ENCODE peak calls at places on chromosomes 16 and 17, in four cellular contexts. J, C, G and Z are unnamed samples.

GRCh38 chr17:55301521-55302406 is 37.0 kb downstream of the HLF start:
- DNase-seq in J (no peak), C (no peak), G (peak), Z (peak)

GRCh38 chr17:55089955-55090573 is 121.5 kb downstream of the STXBP4 start:
- DNase-seq in J (no peak), C (peak), G (peak), Z (peak)

GRCh38 chr16:17194190-17194780 is 276.5 kb downstream of the XYLT1 start:
- DNase-seq in J (no peak), C (peak), G (no peak), Z (no peak)

GRCh38 chr17:20008242-20009051 is 712 bp upstream of the SPECC1 start:
- DNase-seq in J (no peak), C (peak), G (peak), Z (peak)

GRCh38 chr16:5615868-5616642 is 518.5 kb upstream of the EEF2KMT start:
- DNase-seq in J (peak), C (peak), G (peak), Z (peak)

GRCh38 chr17:17413215-17413792 is 63.5 kb upstream of the MED9 start:
- DNase-seq in J (no peak), C (no peak), G (peak), Z (peak)

GRCh38 chr16:72240949-72241348 is 69.0 kb upstream of the PMFBP1 start:
- DNase-seq in J (no peak), C (no peak), G (no peak), Z (no peak)

GRCh38 chr17:31490991-31491793 is 99.7 kb downstream of the RAB11FIP4 start:
- DNase-seq in J (no peak), C (no peak), G (no peak), Z (no peak)

GRCh38 chr16:4323071-4323844 is 7.4 kb downstream of the GLIS2 start:
- DNase-seq in J (peak), C (no peak), G (no peak), Z (no peak)

GRCh38 chr16:89201467-89202377 is 1.4 kb upstream of the SLC22A31 start:
- DNase-seq in J (peak), C (peak), G (no peak), Z (peak)

GRCh38 chr16:71610936-71611871 is 14.8 kb upstream of the MARVELD3 start:
- DNase-seq in J (peak), C (peak), G (peak), Z (peak)

GRCh38 chr16:85483424-85483823 is 129.7 kb upstream of the GSE1 start:
- DNase-seq in J (no peak), C (no peak), G (no peak), Z (no peak)

GRCh38 chr17:44820631-44821196 is 9.4 kb downstream of the GJC1 start:
- DNase-seq in J (no peak), C (peak), G (peak), Z (peak)

GRCh38 chr17:72205801-72206200 is 85.0 kb downstream of the SOX9 start:
- DNase-seq in J (no peak), C (no peak), G (no peak), Z (no peak)

GRCh38 chr16:56610609-56611111 is 2.3 kb downstream of the MT2A start:
- DNase-seq in J (no peak), C (no peak), G (peak), Z (no peak)

GRCh38 chr17:32783602-32784001 is 93.3 kb downstream of the MYO1D start:
- DNase-seq in J (peak), C (peak), G (peak), Z (peak)

GRCh38 chr16:66159987-66160386 is 206.5 kb upstream of the CDH5 start:
- DNase-seq in J (no peak), C (no peak), G (peak), Z (peak)

GRCh38 chr17:56808503-56808902 is 25.2 kb downstream of the C17orf67 start:
- DNase-seq in J (peak), C (no peak), G (no peak), Z (no peak)

GRCh38 chr17:45096141-45096540 is 35.0 kb downstream of the NMT1 start:
- DNase-seq in J (peak), C (peak), G (peak), Z (peak)

GRCh38 chr16:87044829-87045228 is 272.4 kb downstream of the C16orf95 start:
- DNase-seq in J (no peak), C (no peak), G (no peak), Z (no peak)

GRCh38 chr17:40355804-40356758 is 8.5 kb downstream of the GJD3 start:
- DNase-seq in J (no peak), C (no peak), G (no peak), Z (no peak)

GRCh38 chr16:78894872-78895271 is 705.7 kb downstream of the MAF start:
- DNase-seq in J (no peak), C (no peak), G (no peak), Z (no peak)

GRCh38 chr17:46063239-46063638 is 64.2 kb downstream of the STH start:
- DNase-seq in J (no peak), C (peak), G (peak), Z (peak)

GRCh38 chr16:85894266-85894665 is 4.7 kb upstream of the IRF8 start:
- DNase-seq in J (no peak), C (peak), G (peak), Z (peak)

GRCh38 chr17:79919164-79919585 is 79.9 kb upstream of the CBX4 start:
- DNase-seq in J (peak), C (peak), G (peak), Z (peak)

GRCh38 chr16:86734559-86735480 is 156.5 kb downstream of the FOXL1 start:
- DNase-seq in J (no peak), C (no peak), G (no peak), Z (no peak)

GRCh38 chr17:4719684-4720221 is 9.3 kb downstream of the ARRB2 start:
- DNase-seq in J (no peak), C (peak), G (no peak), Z (no peak)